ENCODE peak calls at places on chromosomes 12 and 14, in four cellular contexts. One of them, this sample, is unnamed.

GRCh38 chr14:68873379-68873778 is 80.5 kb upstream of the ZFP36L1 start:
- DNase-seq in psoas muscle: no peak
- DNase-seq in lung: no peak
- DNase-seq in neural progenitor cell: no peak
- DNase-seq in this sample: no peak

GRCh38 chr12:113896194-113896593 is 69.9 kb downstream of the RBM19 start:
- DNase-seq in psoas muscle: no peak
- DNase-seq in lung: no peak
- DNase-seq in neural progenitor cell: peak; percentile 83
- DNase-seq in this sample: no peak

GRCh38 chr14:96271421-96271762 is 15.4 kb downstream of the BDKRB1 start:
- DNase-seq in psoas muscle: no peak
- DNase-seq in lung: no peak
- DNase-seq in neural progenitor cell: no peak
- DNase-seq in this sample: no peak

GRCh38 chr14:73221945-73222344 is 15.4 kb upstream of the PAPLN start:
- DNase-seq in psoas muscle: no peak
- DNase-seq in lung: no peak
- DNase-seq in neural progenitor cell: no peak
- DNase-seq in this sample: no peak

GRCh38 chr14:73752297-73752992 is 38.3 kb upstream of the PNMA1 start:
- DNase-seq in psoas muscle: peak; percentile 82
- DNase-seq in lung: no peak
- DNase-seq in neural progenitor cell: peak; percentile 38
- DNase-seq in this sample: peak; percentile 68

GRCh38 chr12:51871918-51872688 is 15.8 kb upstream of the ANKRD33 start:
- DNase-seq in psoas muscle: peak; percentile 12
- DNase-seq in lung: no peak
- DNase-seq in neural progenitor cell: peak; percentile 28
- DNase-seq in this sample: no peak

GRCh38 chr12:7695159-7695930 is at the start of gene GDF3:
- DNase-seq in psoas muscle: no peak
- DNase-seq in lung: peak; percentile 35
- DNase-seq in neural progenitor cell: no peak
- DNase-seq in this sample: no peak

GRCh38 chr12:74415633-74416032 is 122.0 kb upstream of the ATXN7L3B start:
- DNase-seq in psoas muscle: no peak
- DNase-seq in lung: no peak
- DNase-seq in neural progenitor cell: peak; percentile 39
- DNase-seq in this sample: no peak

GRCh38 chr12:115002434-115002833 is 318.5 kb upstream of the TBX3 start:
- DNase-seq in psoas muscle: no peak
- DNase-seq in lung: no peak
- DNase-seq in neural progenitor cell: no peak
- DNase-seq in this sample: no peak

GRCh38 chr12:56988207-56988739 is 18.1 kb downstream of the ZBTB39 start:
- DNase-seq in psoas muscle: no peak
- DNase-seq in lung: no peak
- DNase-seq in neural progenitor cell: no peak
- DNase-seq in this sample: no peak

GRCh38 chr14:92635896-92636295 is 112.5 kb downstream of the LGMN start:
- DNase-seq in psoas muscle: no peak
- DNase-seq in lung: no peak
- DNase-seq in neural progenitor cell: peak; percentile 33
- DNase-seq in this sample: no peak

GRCh38 chr14:92638904-92639303 is 109.5 kb downstream of the LGMN start:
- DNase-seq in psoas muscle: no peak
- DNase-seq in lung: no peak
- DNase-seq in neural progenitor cell: no peak
- DNase-seq in this sample: no peak

GRCh38 chr14:92638266-92638665 is 110.2 kb downstream of the LGMN start:
- DNase-seq in psoas muscle: no peak
- DNase-seq in lung: no peak
- DNase-seq in neural progenitor cell: no peak
- DNase-seq in this sample: no peak

GRCh38 chr14:92637228-92637627 is 111.2 kb downstream of the LGMN start:
- DNase-seq in psoas muscle: no peak
- DNase-seq in lung: no peak
- DNase-seq in neural progenitor cell: peak; percentile 81
- DNase-seq in this sample: peak; percentile 31

DNA sequence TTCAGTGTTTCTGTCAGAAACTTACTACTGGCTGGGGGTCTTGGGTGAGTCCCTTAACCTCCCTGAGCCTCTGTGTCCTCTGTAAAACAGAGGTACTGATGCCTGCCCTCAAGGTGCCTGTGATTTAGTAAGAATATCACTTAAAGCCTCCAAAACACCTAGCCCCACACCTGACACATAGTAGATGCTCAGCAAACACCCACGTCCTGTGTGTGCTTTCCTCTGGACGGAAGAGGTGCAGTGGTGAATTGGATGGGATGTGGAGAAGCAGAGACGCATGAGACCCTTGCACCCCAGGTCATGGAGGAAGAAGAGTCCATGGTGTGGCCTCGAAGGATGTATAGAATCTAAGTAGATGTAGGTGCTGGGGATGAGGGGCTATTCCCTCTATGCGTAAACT is 110.6 kb downstream of the LGMN start:
- DNase-seq in psoas muscle: no peak
- DNase-seq in lung: no peak
- DNase-seq in neural progenitor cell: no peak
- DNase-seq in this sample: no peak
- H3K9me3 ChIP-seq in psoas muscle: no peaks in the 10 kb centered on the region
- H3K9me3 ChIP-seq in lung: no peaks in the 10 kb centered on the region
- H3K9me3 ChIP-seq in neural progenitor cell: no peaks in the 10 kb centered on the region
- H3K9me3 ChIP-seq in this sample: no peaks in the 10 kb centered on the region

DNA sequence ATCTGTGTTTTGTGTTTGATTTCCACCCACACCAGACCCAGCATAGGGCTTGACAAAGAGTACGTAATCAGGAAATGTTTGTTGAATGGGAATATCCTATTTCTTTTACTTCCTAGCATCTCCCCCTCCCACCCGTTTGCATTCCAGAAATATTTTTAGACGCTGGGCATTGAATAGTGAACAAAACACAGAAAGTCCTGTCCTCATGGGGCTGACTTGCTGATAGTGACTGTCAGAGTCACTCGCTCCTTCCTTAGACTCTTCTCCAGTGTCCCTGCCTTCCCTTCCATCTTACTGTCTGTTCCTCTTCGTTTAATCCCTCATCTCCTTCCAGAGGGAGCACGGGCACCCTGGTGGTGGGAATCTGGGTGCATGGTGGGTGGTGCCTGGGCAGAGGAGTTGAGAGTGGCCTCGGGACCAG is 53.6 kb downstream of the SLC25A47 start:
- DNase-seq in psoas muscle: no peak
- DNase-seq in lung: no peak
- DNase-seq in neural progenitor cell: peak; percentile 65
- DNase-seq in this sample: no peak
- H3K4me1 ChIP-seq in psoas muscle: peaks cover 23% of the 10 kb centered on the region
- H3K4me1 ChIP-seq in lung: peaks cover 6% of the 10 kb centered on the region
- H3K4me1 ChIP-seq in neural progenitor cell: peaks cover 32% of the 10 kb centered on the region
- H3K4me1 ChIP-seq in this sample: peaks cover 5% of the 10 kb centered on the region

GRCh38 chr12:12665194-12665593 is 30.8 kb downstream of the GPR19 start:
- DNase-seq in psoas muscle: no peak
- DNase-seq in lung: no peak
- DNase-seq in neural progenitor cell: no peak
- DNase-seq in this sample: no peak
- H3K9me3 ChIP-seq in psoas muscle: no peaks in the 10 kb centered on the region
- H3K9me3 ChIP-seq in lung: no peaks in the 10 kb centered on the region
- H3K9me3 ChIP-seq in neural progenitor cell: no peaks in the 10 kb centered on the region
- H3K9me3 ChIP-seq in this sample: no peaks in the 10 kb centered on the region

DNA sequence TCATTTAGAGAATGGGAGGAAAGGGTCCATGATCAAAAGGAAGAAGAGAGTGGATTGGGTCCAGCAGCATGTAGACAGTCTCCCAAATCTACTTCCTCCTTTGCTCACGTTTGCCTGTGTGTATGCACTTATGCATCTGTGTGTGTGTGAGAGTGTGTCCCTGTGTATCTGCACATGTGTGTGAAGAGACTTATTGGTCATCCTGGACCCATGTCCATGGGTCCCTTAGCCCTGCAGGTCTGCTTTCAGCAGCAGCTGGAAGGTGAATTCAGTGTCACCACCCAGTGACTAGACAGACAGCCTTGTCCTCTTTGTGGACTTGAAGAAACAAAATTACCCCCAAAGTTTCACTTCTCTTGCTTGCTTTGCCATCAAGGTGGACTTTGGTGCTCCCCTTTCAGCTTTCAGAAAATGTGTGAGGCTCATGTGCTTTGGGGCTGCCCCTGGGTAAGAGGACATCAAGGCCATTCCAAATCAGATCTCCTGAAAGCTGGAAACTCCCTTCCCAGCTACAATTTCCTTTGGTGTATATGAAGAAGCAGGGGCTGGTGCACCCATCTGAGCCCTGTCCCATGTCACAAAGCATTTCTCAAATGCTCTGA is 1063.8 kb downstream of the BCL11B start:
- DNase-seq in psoas muscle: no peak
- DNase-seq in lung: no peak
- DNase-seq in neural progenitor cell: no peak
- DNase-seq in this sample: no peak
- H3K4me1 ChIP-seq in psoas muscle: no peaks in the 10 kb centered on the region
- H3K4me1 ChIP-seq in lung: no peaks in the 10 kb centered on the region
- H3K4me1 ChIP-seq in neural progenitor cell: peaks cover 19% of the 10 kb centered on the region
- H3K4me1 ChIP-seq in this sample: no peaks in the 10 kb centered on the region

GRCh38 chr14:27668531-27668930 is 1070.7 kb upstream of the NOVA1 start:
- DNase-seq in psoas muscle: no peak
- DNase-seq in lung: no peak
- DNase-seq in neural progenitor cell: no peak
- DNase-seq in this sample: no peak

DNA sequence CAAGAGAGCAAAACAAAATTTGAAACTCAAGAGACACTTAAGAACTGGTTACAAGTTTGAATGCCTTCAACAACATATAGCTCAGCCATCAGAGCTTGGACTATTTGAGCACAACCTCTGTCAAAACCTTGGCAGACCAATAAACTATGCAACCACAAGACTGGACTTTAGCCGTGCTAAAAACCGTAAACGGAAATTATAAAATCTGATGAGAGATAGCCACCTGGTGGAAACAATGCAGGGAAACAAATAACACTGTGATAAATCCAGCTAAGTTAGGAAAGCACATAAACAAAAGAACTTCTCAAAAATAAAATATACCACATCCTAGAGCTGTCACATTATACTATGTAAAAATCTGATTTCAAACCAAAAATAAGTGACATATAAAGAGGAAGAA is 1074.2 kb upstream of the NOVA1 start:
- DNase-seq in psoas muscle: no peak
- DNase-seq in lung: no peak
- DNase-seq in neural progenitor cell: no peak
- DNase-seq in this sample: no peak
- H3K9me3 ChIP-seq in psoas muscle: no peaks in the 10 kb centered on the region
- H3K9me3 ChIP-seq in lung: no peaks in the 10 kb centered on the region
- H3K9me3 ChIP-seq in neural progenitor cell: no peaks in the 10 kb centered on the region
- H3K9me3 ChIP-seq in this sample: no peaks in the 10 kb centered on the region

GRCh38 chr12:64675795-64676194 is 65.5 kb downstream of the RASSF3 start:
- DNase-seq in psoas muscle: no peak
- DNase-seq in lung: no peak
- DNase-seq in neural progenitor cell: no peak
- DNase-seq in this sample: no peak

GRCh38 chr12:64672925-64673409 is 62.7 kb downstream of the RASSF3 start:
- DNase-seq in psoas muscle: peak; percentile 57
- DNase-seq in lung: peak; percentile 51
- DNase-seq in neural progenitor cell: no peak
- DNase-seq in this sample: peak; percentile 74

GRCh38 chr12:64671682-64672081 is 61.4 kb downstream of the RASSF3 start:
- DNase-seq in psoas muscle: no peak
- DNase-seq in lung: no peak
- DNase-seq in neural progenitor cell: no peak
- DNase-seq in this sample: no peak

GRCh38 chr12:64674367-64674922 is 64.2 kb downstream of the RASSF3 start:
- DNase-seq in psoas muscle: no peak
- DNase-seq in lung: no peak
- DNase-seq in neural progenitor cell: no peak
- DNase-seq in this sample: no peak

DNA sequence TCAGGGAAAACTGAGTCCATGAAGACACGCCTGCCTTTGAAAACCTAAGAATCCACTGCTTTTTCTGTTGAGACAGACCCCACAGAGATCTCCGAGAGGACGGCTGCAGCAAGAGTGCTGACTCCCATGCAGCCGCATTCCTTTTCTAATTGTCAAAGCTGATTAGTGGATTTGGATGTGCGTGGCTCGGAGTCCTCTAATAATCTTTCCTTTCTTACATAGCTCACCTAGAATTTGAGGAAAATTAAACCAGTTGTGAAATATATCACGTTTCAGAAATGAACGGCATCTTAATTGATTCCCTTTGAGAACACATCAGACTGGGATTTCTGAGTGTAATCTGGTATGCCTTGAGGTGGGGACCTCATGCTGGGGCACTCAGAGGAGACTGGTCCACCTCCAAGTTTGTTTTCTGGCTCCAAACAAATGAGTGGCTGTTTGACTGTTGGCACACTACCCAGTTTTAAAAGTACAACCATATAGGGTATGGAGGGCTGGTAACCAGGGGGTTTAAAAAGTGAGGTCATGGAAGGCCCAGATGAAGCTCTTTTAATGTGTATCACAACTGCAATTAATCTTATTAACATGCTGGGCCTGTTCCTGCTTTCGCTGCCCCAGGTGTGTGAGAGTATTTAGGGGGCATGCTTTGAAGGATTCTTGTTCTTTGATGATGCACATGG is 63.3 kb downstream of the RASSF3 start:
- DNase-seq in psoas muscle: no peak
- DNase-seq in lung: no peak
- DNase-seq in neural progenitor cell: peak; percentile 58
- DNase-seq in this sample: no peak
- H3K4me1 ChIP-seq in psoas muscle: peaks cover 15% of the 10 kb centered on the region
- H3K4me1 ChIP-seq in lung: peaks cover 62% of the 10 kb centered on the region
- H3K4me1 ChIP-seq in neural progenitor cell: peaks cover 20% of the 10 kb centered on the region
- H3K4me1 ChIP-seq in this sample: peaks cover 44% of the 10 kb centered on the region

GRCh38 chr12:116354950-116355779 is 77.7 kb upstream of the MED13L start:
- DNase-seq in psoas muscle: no peak
- DNase-seq in lung: no peak
- DNase-seq in neural progenitor cell: no peak
- DNase-seq in this sample: no peak
- H3K9me3 ChIP-seq in psoas muscle: no peaks in the 10 kb centered on the region
- H3K9me3 ChIP-seq in lung: no peaks in the 10 kb centered on the region
- H3K9me3 ChIP-seq in neural progenitor cell: no peaks in the 10 kb centered on the region
- H3K9me3 ChIP-seq in this sample: no peaks in the 10 kb centered on the region

GRCh38 chr14:100566586-100566985 is 20.6 kb downstream of the BEGAIN start:
- DNase-seq in psoas muscle: no peak
- DNase-seq in lung: no peak
- DNase-seq in neural progenitor cell: no peak
- DNase-seq in this sample: no peak

GRCh38 chr14:100564506-100564905 is 22.7 kb downstream of the BEGAIN start:
- DNase-seq in psoas muscle: no peak
- DNase-seq in lung: no peak
- DNase-seq in neural progenitor cell: no peak
- DNase-seq in this sample: no peak

GRCh38 chr14:100565650-100566049 is 21.6 kb downstream of the BEGAIN start:
- DNase-seq in psoas muscle: no peak
- DNase-seq in lung: no peak
- DNase-seq in neural progenitor cell: no peak
- DNase-seq in this sample: no peak

GRCh38 chr14:100567009-100567876 is 20.0 kb downstream of the BEGAIN start:
- DNase-seq in psoas muscle: no peak
- DNase-seq in lung: no peak
- DNase-seq in neural progenitor cell: peak; percentile 59
- DNase-seq in this sample: no peak

DNA sequence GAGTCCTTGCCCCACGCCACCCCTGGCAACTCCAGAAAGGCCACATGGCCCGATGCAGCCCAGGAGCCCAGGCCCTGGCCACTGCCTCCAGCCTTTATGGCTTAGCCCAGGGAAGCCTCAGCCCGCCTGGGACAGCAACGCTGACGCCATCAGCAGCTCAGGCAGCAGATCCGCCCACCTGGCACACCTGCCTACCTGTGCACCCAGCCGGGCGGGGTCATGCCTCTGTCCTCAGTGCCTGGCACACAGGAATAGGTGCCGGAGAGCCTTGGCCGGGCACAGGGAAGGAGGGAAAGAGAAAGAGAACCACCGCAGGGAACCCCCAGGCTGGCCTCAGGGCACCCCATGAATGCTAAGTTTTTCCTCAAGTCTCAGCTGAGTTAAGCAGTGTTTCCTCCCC is 21.1 kb downstream of the BEGAIN start:
- DNase-seq in psoas muscle: no peak
- DNase-seq in lung: no peak
- DNase-seq in neural progenitor cell: no peak
- DNase-seq in this sample: peak; percentile 97
- H3K4me1 ChIP-seq in psoas muscle: peaks cover 6% of the 10 kb centered on the region
- H3K4me1 ChIP-seq in lung: peaks cover 3% of the 10 kb centered on the region
- H3K4me1 ChIP-seq in neural progenitor cell: peaks cover 27% of the 10 kb centered on the region
- H3K4me1 ChIP-seq in this sample: peaks cover 13% of the 10 kb centered on the region